ENCODE peak calls at places on chromosome 13, in ten cellular contexts. H is suprapubic skin; L is thoracic aorta; S is Peyer's patch; B is A549; P is CD4-positive, alpha-beta T cell; I is body of pancreas; A is brain microvascular endothelial cell; Q is GM23248; U is Panc1. V is an unnamed sample.

GRCh38 chr13:70107498-70108271 is at the start of gene ATXN8OS:
- DNase-seq in H (no peak), L (no peak), S (no peak), B (no peak), P (no peak), I (no peak), A (no peak), Q (no peak), U (no peak), V (no peak)

GRCh38 chr13:99336750-99337149 is 29.6 kb upstream of the GPR183 start:
- DNase-seq in H (no peak), L (no peak), S (no peak), B (no peak), P (no peak), I (no peak), A (no peak), Q (no peak), U (no peak), V (no peak)

GRCh38 chr13:95386370-95386769 is 85.1 kb upstream of the ABCC4 start:
- DNase-seq in H (no peak), L (no peak), S (no peak), B (no peak), P (no peak), I (no peak), A (no peak), Q (no peak), U (no peak), V (no peak)

GRCh38 chr13:87527036-87527435 is 144.1 kb upstream of the SLITRK5 start:
- DNase-seq in H (no peak), L (no peak), S (no peak), B (no peak), P (no peak), I (no peak), A (no peak), Q (no peak), U (no peak), V (no peak)

GRCh38 chr13:98997738-98998641 is 20.1 kb upstream of the DOCK9 start:
- DNase-seq in H (no peak), L (no peak), S (no peak), B (peak; percentile 17), P (peak; percentile 35), I (no peak), A (no peak), Q (peak; percentile 72), U (no peak), V (no peak)

GRCh38 chr13:33312150-33312908 is 26.8 kb upstream of the STARD13 start:
- DNase-seq in H (no peak), L (no peak), S (no peak), B (peak; percentile 13), P (no peak), I (no peak), A (peak; percentile 4), Q (peak; percentile 45), U (peak; percentile 10), V (no peak)

GRCh38 chr13:45331981-45332830 is 8.8 kb downstream of the TPT1 start:
- DNase-seq in H (no peak), L (no peak), S (no peak), B (peak; percentile 73), P (no peak), I (peak; percentile 40), A (peak; percentile 80), Q (peak; percentile 98), U (no peak), V (no peak)

GRCh38 chr13:59677966-59678814 is 485.5 kb downstream of the DIAPH3 start:
- DNase-seq in H (no peak), L (no peak), S (no peak), B (peak; percentile 41), P (no peak), I (peak; percentile 50), A (peak; percentile 76), Q (peak; percentile 53), U (no peak), V (no peak)

GRCh38 chr13:109154146-109154545 is 524.7 kb downstream of the MYO16 start:
- DNase-seq in H (no peak), L (no peak), S (no peak), B (peak; percentile 54), P (no peak), I (no peak), A (no peak), Q (no peak), U (no peak), V (no peak)

GRCh38 chr13:62194371-62194770 is 778.7 kb upstream of the PCDH20 start:
- DNase-seq in H (no peak), L (no peak), S (no peak), B (no peak), P (no peak), I (no peak), A (no peak), Q (no peak), U (no peak), V (no peak)

DNA sequence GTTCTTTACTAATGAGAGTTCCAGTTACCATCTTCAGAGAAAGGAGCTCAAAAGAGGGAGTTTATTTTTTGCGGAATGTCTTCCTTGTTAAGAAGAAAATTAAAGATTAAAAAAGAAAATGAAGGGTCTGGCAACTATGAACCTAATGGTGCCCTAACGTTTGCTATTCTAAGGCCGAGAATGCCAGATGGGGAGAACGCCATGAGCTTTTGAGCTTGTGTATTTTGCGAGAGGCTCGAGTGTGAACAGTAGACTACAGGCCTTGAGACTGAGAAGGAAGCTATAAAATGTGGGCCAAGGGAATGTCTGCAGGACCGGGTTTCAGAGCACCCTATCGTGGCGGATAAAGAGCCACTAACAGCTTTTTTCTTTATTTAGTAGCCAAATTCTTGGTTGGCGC is 6.7 kb downstream of the FGF14 start:
- DNase-seq in H (no peak), L (no peak), S (no peak), B (no peak), P (no peak), I (no peak), A (no peak), Q (no peak), U (no peak), V (no peak)
- H3K27ac ChIP-seq in H (peak overlapping the region; percentile 80), L (peak overlapping the region; percentile 65), S (no peak overlapping the region), B (no peak overlapping the region), P (no peak overlapping the region), I (no peak overlapping the region), A (no peak overlapping the region), Q (peak overlapping the region; percentile 12), U (peak overlapping the region; percentile 78), V (no peak overlapping the region)

GRCh38 chr13:110195547-110196485 is 111.1 kb downstream of the COL4A1 start:
- DNase-seq in H (no peak), L (no peak), S (no peak), B (no peak), P (no peak), I (no peak), A (no peak), Q (no peak), U (no peak), V (no peak)
- H3K27ac ChIP-seq in H (no peak overlapping the region), L (no peak overlapping the region), S (no peak overlapping the region), B (no peak overlapping the region), P (no peak overlapping the region), I (no peak overlapping the region), A (no peak overlapping the region), Q (no peak overlapping the region), U (no peak overlapping the region), V (no peak overlapping the region)

DNA sequence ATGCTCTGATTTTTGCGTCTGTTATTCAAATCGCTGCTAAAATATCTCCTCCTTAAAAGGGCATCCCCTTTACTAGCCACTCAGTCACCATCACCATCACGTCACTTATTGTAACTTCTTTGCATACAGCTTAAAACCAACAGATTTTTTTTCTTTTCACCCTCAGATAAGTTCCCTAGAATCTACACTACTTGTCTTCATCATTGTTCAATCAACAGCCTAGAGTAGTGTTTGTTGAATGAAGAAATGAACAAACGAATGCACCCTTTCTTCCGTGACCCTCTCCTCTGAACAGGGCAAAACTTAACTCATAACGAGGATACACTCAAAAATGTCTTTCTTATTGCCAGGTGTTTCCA is 1.1 kb upstream of the AKAP11 start:
- DNase-seq in H (no peak), L (no peak), S (no peak), B (no peak), P (no peak), I (no peak), A (no peak), Q (no peak), U (no peak), V (no peak)
- H3K27ac ChIP-seq in H (no peak overlapping the region), L (peak overlapping the region; percentile 68), S (peak overlapping the region; percentile 92), B (peak overlapping the region; percentile 87), P (peak overlapping the region; percentile 91), I (no peak overlapping the region), A (peak overlapping the region; percentile 92), Q (peak overlapping the region; percentile 89), U (peak overlapping the region; percentile 91), V (no peak overlapping the region)

DNA sequence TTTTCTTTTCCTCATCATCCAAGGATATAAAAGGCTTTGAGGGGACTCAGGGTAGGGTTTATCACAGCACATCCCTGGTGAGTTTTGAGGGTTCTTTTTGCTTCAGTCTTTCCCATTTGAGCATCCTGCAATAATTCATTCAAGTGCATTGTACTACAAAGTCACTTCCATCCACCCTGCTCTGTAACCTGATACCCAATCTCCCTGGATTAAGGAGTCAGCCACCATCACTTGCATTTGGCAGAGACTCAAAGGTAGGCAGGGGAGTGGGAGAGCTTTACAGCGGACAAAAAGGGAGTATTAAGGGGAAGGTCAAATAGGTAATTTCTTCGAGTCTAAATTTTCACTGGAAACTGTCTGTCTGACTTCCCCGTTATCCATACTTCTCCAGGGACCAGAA is 216.1 kb upstream of the TMTC4 start:
- DNase-seq in H (no peak), L (no peak), S (no peak), B (no peak), P (no peak), I (no peak), A (no peak), Q (no peak), U (no peak), V (no peak)
- H3K27ac ChIP-seq in H (no peak overlapping the region), L (no peak overlapping the region), S (no peak overlapping the region), B (no peak overlapping the region), P (no peak overlapping the region), I (no peak overlapping the region), A (no peak overlapping the region), Q (no peak overlapping the region), U (no peak overlapping the region), V (no peak overlapping the region)

DNA sequence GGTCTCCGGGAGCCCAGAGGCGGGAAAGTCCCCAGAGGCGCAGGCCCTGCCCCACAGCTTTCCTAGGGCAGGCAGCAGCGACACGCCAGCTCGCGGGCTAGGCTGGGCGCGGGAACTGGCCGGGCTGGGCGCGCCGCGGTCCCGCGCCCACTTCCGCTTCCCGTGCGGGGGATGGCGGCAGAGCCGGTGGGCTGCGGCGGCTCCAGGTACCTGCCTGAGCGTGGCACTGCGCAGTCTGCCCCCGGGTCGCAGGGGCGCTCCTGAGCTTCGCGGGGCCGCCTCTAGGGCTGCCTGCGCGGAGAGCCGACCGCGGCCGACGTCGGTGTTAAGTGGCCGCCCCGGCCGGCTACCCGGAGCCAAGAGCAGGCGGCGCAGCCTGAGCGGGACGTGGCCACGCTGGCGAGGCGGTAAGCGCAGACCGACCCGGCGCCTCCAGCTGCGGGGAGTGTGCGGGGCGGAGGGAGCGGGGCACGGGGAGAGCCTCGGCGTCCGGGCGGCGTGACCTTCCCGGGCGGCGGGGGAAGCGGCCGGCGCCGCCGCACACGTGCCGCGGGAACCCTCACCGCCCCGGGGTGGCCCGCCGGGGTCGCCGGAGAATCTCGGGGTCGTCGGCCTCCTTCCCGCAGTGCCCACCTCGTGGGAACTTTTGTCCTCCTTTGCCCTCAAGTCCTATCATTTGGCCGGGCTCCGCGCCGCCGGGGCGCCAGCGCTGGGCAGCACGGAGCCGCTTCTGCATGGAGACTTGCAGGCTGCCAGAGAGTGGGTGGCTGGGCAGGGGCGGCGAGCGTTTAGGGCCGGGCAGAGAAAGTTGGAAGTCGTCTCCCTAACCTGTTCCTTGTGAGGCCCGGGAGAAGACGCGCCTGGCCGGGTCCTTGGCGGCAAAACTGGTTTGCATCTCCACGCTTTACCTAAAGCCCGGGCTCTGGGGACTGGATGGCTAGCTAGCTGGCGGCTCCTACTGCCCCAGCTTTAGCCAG is 31.4 kb upstream of the MPHOSPH8 start:
- DNase-seq in H (no peak), L (no peak), S (no peak), B (peak; percentile 53), P (peak; percentile 32), I (peak; percentile 32), A (no peak), Q (peak; percentile 74), U (no peak), V (no peak)
- H3K27ac ChIP-seq in H (no peak overlapping the region), L (no peak overlapping the region), S (no peak overlapping the region), B (peak overlapping the region; percentile 93), P (no peak overlapping the region), I (no peak overlapping the region), A (no peak overlapping the region), Q (no peak overlapping the region), U (peak overlapping the region; percentile 82), V (no peak overlapping the region)